ENCODE peak calls at places on chromosomes 12 and 14, in four cellular contexts. K is GM12878, N is K562, V is HepG2. M is an unnamed sample.

GRCh38 chr14:20415723-20416622 is 2.7 kb upstream of the TEP1 start:
- DNase-seq in K (peak), V (peak), N (peak), M (peak)

GRCh38 chr14:93073833-93074769 is 41.6 kb downstream of the ITPK1 start:
- DNase-seq in V (peak), N (no peak), K (no peak), M (no peak)

GRCh38 chr14:105851716-105852377 is 325.5 kb downstream of the TMEM121 start:
- DNase-seq in K (no peak), V (no peak), N (no peak), M (no peak)

GRCh38 chr12:127926004-127926403 is 341.0 kb upstream of the TMEM132C start:
- DNase-seq in N (no peak), V (no peak), K (no peak), M (peak)

GRCh38 chr12:52127683-52128450 is 48.4 kb downstream of the SMIM41 start:
- DNase-seq in K (no peak), N (no peak), V (no peak), M (peak)

GRCh38 chr12:857611-858010 is 91.9 kb downstream of the RAD52 start:
- DNase-seq in V (no peak), K (no peak), N (no peak), M (no peak)

GRCh38 chr14:29310757-29311156 is 544.2 kb downstream of the FOXG1 start:
- DNase-seq in K (no peak), N (no peak), V (no peak), M (no peak)

GRCh38 chr14:54840798-54841197 is 61.8 kb downstream of the GCH1 start:
- DNase-seq in K (no peak), N (no peak), V (no peak), M (no peak)

GRCh38 chr14:22463763-22464173 is 125.3 kb downstream of the DAD1 start:
- DNase-seq in N (no peak), V (peak), K (no peak), M (no peak)

GRCh38 chr12:124545508-124546418 is 21.6 kb downstream of the NCOR2 start:
- DNase-seq in V (no peak), N (no peak), K (peak), M (no peak)

GRCh38 chr12:92719674-92720073 is 16.9 kb downstream of the PLEKHG7 start:
- DNase-seq in N (no peak), V (no peak), K (no peak), M (no peak)

GRCh38 chr14:82075566-82075965 is 541.9 kb upstream of the SEL1L start:
- DNase-seq in N (no peak), V (no peak), K (no peak), M (no peak)

GRCh38 chr12:51958542-51958941 is 7.0 kb downstream of the ACVR1B start:
- DNase-seq in K (no peak), V (no peak), N (no peak), M (no peak)

GRCh38 chr12:27766587-27766986 is 13.4 kb upstream of the KLHL42 start:
- DNase-seq in N (no peak), V (no peak), K (no peak), M (no peak)

GRCh38 chr14:50260072-50260471 is 28.7 kb upstream of the SOS2 start:
- DNase-seq in V (no peak), K (no peak), N (no peak), M (no peak)

GRCh38 chr14:50262865-50263264 is 31.5 kb upstream of the SOS2 start:
- DNase-seq in N (no peak), V (no peak), K (no peak), M (no peak)

GRCh38 chr14:50257728-50258127 is 26.4 kb upstream of the SOS2 start:
- DNase-seq in K (no peak), N (peak), V (no peak), M (no peak)

GRCh38 chr14:50263321-50263720 is 31.9 kb upstream of the SOS2 start:
- DNase-seq in K (no peak), V (no peak), N (no peak), M (no peak)

GRCh38 chr14:50260511-50260910 is 29.1 kb upstream of the SOS2 start:
- DNase-seq in K (no peak), V (peak), N (no peak), M (peak)
- TF ChIP-seq TARDBP in K (no peak), V (no peak), N (no peak), M (no peak)

DNA sequence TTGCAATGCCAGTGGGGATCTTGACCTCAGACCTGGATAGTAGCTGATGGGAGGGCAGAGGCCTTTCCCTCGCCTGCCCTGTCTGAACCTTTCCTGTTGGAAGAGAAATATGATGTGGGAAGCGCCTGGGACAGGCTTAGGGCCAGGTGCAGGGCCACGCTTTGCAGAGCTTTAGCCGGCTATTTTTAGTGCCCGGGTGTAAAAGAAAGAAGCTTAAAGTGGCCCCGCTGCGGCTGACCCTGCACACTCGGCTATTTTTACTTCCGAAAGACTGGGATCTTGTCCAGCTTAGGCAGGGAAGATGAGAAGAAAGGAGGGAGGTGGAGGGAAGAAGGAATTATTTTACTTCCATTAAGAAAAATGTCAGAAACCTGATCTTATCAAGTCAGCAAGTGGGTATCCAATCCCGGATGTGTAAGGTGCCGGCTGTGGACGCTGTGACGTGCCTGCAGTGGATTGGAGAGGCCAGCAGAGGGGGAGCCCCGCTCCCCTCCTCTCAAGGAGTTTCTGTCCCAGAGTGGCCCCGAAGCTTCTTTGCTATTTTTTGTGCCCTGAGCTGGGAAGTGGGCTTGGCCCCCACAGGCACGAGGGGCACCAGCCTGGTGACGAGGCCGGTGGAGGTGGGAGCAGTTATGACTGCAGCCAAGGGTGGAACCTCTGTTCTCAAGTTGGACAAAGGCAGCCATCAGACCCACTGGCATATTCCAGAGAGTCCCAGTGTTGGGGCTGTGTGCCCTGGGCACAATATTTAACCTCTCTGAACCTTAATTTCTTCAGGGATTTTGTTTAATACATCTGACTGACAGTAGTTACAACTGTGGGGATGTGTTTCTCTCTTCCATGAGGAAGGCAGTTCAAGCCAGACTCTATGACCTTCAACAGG is 97.7 kb downstream of the ESRRB start:
- DNase-seq in K (no peak), N (no peak), V (no peak), M (peak)
- TF ChIP-seq BHLHE40 in K (no peak), N (no peak), V (no peak), M (no peak)

GRCh38 chr12:48027183-48028002 is 23.1 kb upstream of the COL2A1 start:
- DNase-seq in K (no peak), V (no peak), N (no peak), M (no peak)
- TF ChIP-seq TARDBP in K (no peak), V (no peak), N (no peak), M (no peak)

DNA sequence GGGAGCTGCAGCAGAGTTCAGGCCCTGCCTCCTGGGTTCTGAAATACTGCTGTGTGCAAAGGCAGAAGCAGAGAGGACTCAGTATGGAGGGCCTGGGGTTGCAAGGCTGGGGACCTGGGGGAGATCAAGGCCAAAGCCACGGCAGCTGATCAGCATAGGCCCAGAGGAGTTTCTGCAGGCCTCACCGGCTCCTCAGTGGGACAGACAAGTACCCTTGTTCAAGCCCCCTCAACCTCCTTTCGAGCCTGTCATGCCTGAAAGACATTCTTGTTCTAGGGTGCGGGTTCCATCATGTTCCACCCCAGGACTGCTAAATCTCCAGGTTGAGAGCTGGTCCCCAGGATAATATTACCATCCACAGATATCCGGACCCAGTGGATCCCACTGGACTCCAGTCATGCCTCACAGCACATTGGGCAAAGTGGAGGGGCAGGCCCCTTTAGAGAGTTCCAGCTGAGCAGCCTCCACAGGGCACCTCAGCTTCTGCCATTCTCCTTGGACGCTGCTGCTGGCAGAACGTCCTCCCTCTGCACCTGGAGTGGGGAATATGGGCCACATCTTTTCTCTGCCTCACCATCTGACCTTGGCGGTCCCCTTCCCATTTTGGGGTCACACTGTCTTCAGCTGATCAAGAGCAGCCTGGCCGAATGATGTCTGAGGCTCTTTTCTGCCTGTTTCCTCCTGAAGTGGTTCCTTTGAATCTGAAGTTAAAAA is 137.5 kb downstream of the BCL11B start:
- DNase-seq in V (no peak), K (no peak), N (no peak), M (no peak)
- TF ChIP-seq BHLHE40 in V (no peak), K (no peak), N (no peak), M (no peak)

GRCh38 chr14:72568296-72568992 is 325.5 kb downstream of the DPF3 start:
- DNase-seq in V (no peak), N (no peak), K (no peak), M (no peak)
- TF ChIP-seq TARDBP in V (no peak), N (no peak), K (no peak), M (no peak)

GRCh38 chr14:64734990-64735389 is 30.8 kb downstream of the PLEKHG3 start:
- DNase-seq in V (no peak), N (no peak), K (no peak), M (no peak)

GRCh38 chr14:64738306-64738879 is 34.2 kb downstream of the PLEKHG3 start:
- DNase-seq in V (no peak), N (no peak), K (no peak), M (no peak)

GRCh38 chr14:64733899-64734298 is 29.7 kb downstream of the PLEKHG3 start:
- DNase-seq in V (no peak), K (no peak), N (no peak), M (no peak)

GRCh38 chr14:64737391-64738305 is 33.4 kb downstream of the PLEKHG3 start:
- DNase-seq in K (no peak), V (no peak), N (no peak), M (no peak)

GRCh38 chr14:64736271-64737131 is 32.3 kb downstream of the PLEKHG3 start:
- DNase-seq in V (peak), N (peak), K (no peak), M (no peak)
- TF ChIP-seq BHLHE40 in V (no peak), N (no peak), K (no peak), M (no peak)